ENCODE peak calls at places on chromosomes 2 and 18, in four cellular contexts. One of them, this sample, is unnamed.
A peak's percentile ranks its signal among the peaks of the same experiment; 100 is the strongest.

GRCh38 chr18:5237083-5237722 is 40.1 kb upstream of the AKAIN1 start:
- DNase-seq in GM23248: peak; percentile 34
- DNase-seq in HepG2: peak; percentile 30
- DNase-seq in neural progenitor cell: no peak
- DNase-seq in this sample: no peak

GRCh38 chr2:14803994-14804393 is 171.5 kb downstream of the LRATD1 start:
- DNase-seq in GM23248: no peak
- DNase-seq in neural progenitor cell: no peak
- DNase-seq in HepG2: no peak
- DNase-seq in this sample: no peak

GRCh38 chr2:3814846-3815245 is 111.5 kb downstream of the DCDC2C start:
- DNase-seq in neural progenitor cell: peak; percentile 58
- DNase-seq in HepG2: no peak
- DNase-seq in GM23248: no peak
- DNase-seq in this sample: no peak

GRCh38 chr2:128626758-128627515 is 308.3 kb upstream of the HS6ST1 start:
- DNase-seq in GM23248: peak; percentile 79
- DNase-seq in HepG2: no peak
- DNase-seq in neural progenitor cell: no peak
- DNase-seq in this sample: no peak

GRCh38 chr2:113240915-113241911 is 37.5 kb downstream of the PAX8 start:
- DNase-seq in GM23248: peak; percentile 99
- DNase-seq in HepG2: peak; percentile 90
- DNase-seq in neural progenitor cell: no peak
- DNase-seq in this sample: peak; percentile 100

GRCh38 chr18:10275506-10275905 is 178.9 kb upstream of the APCDD1 start:
- DNase-seq in GM23248: no peak
- DNase-seq in HepG2: no peak
- DNase-seq in neural progenitor cell: no peak
- DNase-seq in this sample: no peak

GRCh38 chr2:234635284-234635683 is 138.4 kb upstream of the ARL4C start:
- DNase-seq in GM23248: peak; percentile 19
- DNase-seq in HepG2: peak; percentile 23
- DNase-seq in neural progenitor cell: no peak
- DNase-seq in this sample: no peak

GRCh38 chr2:44974064-44974715 is 32.7 kb downstream of the SIX3 start:
- DNase-seq in GM23248: peak; percentile 80
- DNase-seq in neural progenitor cell: peak; percentile 93
- DNase-seq in HepG2: peak; percentile 52
- DNase-seq in this sample: peak; percentile 57

GRCh38 chr2:39437522-39438296 is 624 bp upstream of the MAP4K3 start:
- DNase-seq in GM23248: peak; percentile 51
- DNase-seq in HepG2: peak; percentile 69
- DNase-seq in neural progenitor cell: peak; percentile 20
- DNase-seq in this sample: peak; percentile 30

GRCh38 chr2:236352761-236353593 is 88.8 kb upstream of the ASB18 start:
- DNase-seq in GM23248: peak; percentile 67
- DNase-seq in neural progenitor cell: peak; percentile 49
- DNase-seq in HepG2: no peak
- DNase-seq in this sample: no peak

GRCh38 chr2:190181066-190181681 is 118.6 kb upstream of the MSTN start:
- DNase-seq in GM23248: peak; percentile 56
- DNase-seq in HepG2: no peak
- DNase-seq in neural progenitor cell: no peak
- DNase-seq in this sample: no peak

GRCh38 chr2:191178806-191179514 is 28.2 kb upstream of the STAT4 start:
- DNase-seq in HepG2: no peak
- DNase-seq in GM23248: peak; percentile 90
- DNase-seq in neural progenitor cell: no peak
- DNase-seq in this sample: peak; percentile 96

DNA sequence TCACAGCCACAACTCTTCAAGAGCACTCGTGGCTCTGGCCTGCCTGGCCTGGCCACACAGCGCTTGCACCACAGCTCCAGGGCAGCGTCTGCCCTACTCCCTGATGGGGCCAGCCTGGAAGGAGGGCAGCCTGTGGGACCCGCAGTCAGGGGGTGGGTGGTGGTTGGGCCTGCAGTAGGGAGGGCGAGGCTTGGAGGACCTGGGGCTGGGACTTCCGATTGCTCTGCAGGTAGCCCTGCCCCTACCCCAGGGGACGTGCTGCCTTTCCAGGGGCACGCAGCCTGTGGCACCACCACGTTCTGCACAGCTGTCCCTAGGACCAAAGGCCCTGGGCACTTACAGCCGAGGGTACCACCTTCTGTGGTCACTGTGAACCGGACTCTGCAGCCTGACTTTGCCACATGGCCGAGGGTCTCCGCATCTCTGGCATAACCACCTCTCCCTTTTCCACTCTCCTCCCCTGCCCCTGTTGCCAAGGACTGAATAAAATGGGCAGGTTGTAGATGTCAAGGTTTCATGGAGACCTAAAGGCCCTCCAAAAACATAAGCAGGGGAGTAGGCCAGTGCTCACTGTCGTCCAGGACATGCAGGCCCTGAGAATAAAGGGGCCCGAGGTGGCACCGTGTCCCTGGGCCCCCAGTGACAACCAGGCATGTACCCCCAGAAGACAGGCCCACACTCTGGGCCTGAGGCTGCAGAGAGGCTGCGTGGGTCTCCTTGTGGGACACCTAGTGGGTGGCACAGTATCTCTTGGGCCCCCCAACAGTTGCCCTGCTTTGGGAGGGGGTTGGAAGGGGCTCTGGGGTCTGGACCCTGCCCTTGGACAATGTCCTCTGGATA is 87.3 kb downstream of the INHBB start:
- DNase-seq in neural progenitor cell: no peak
- DNase-seq in HepG2: no peak
- DNase-seq in GM23248: no peak
- DNase-seq in this sample: no peak
- H3K9ac ChIP-seq in neural progenitor cell: no peak overlapping the region
- H3K9ac ChIP-seq in HepG2: no peak overlapping the region
- H3K9ac ChIP-seq in GM23248: no peak overlapping the region
- H3K9ac ChIP-seq in this sample: no peak overlapping the region

GRCh38 chr18:31498450-31499156 is 626 bp downstream of the DSG2 start:
- DNase-seq in GM23248: no peak
- DNase-seq in HepG2: no peak
- DNase-seq in neural progenitor cell: peak; percentile 6
- DNase-seq in this sample: no peak
- TF ChIP-seq EZH2 in GM23248: peak; percentile 85
- TF ChIP-seq EZH2 in HepG2: no peak
- TF ChIP-seq EZH2 in neural progenitor cell: no peak
- TF ChIP-seq EZH2 in this sample: no peak

DNA sequence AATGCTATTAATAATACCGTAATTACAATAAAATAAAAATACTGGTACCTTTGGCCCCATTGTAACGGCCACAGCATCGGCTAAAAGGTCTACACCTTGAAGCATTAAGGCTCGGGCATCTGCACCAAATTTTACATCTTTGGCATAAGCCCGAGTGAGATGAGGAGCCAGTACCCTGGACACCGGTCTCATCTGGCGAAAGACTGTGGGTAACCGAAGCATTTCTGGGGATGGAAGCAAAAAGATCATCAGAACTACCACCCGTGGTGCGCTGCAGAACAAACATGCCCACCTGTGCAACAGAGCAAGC is 1.1 kb downstream of the HSPD1 start:
- DNase-seq in GM23248: no peak
- DNase-seq in neural progenitor cell: no peak
- DNase-seq in HepG2: no peak
- DNase-seq in this sample: no peak
- H3K4me1 ChIP-seq in GM23248: peaks cover 38% of the 10 kb centered on the region
- H3K4me1 ChIP-seq in neural progenitor cell: peaks cover 43% of the 10 kb centered on the region
- H3K4me1 ChIP-seq in HepG2: peaks cover 67% of the 10 kb centered on the region
- H3K4me1 ChIP-seq in this sample: peaks cover 33% of the 10 kb centered on the region

GRCh38 chr2:47688561-47688960 is 94.4 kb upstream of the MSH6 start:
- DNase-seq in neural progenitor cell: no peak
- DNase-seq in GM23248: peak; percentile 2
- DNase-seq in HepG2: no peak
- DNase-seq in this sample: no peak
- H3K9ac ChIP-seq in neural progenitor cell: no peak overlapping the region
- H3K9ac ChIP-seq in GM23248: no peak overlapping the region
- H3K9ac ChIP-seq in HepG2: no peak overlapping the region
- H3K9ac ChIP-seq in this sample: no peak overlapping the region

GRCh38 chr2:16204251-16204650 is 263.9 kb downstream of the MYCN start:
- DNase-seq in neural progenitor cell: no peak
- DNase-seq in HepG2: no peak
- DNase-seq in GM23248: no peak
- DNase-seq in this sample: no peak
- TF ChIP-seq EZH2 in neural progenitor cell: no peak
- TF ChIP-seq EZH2 in HepG2: no peak
- TF ChIP-seq EZH2 in GM23248: no peak
- TF ChIP-seq EZH2 in this sample: no peak

GRCh38 chr2:105809723-105810122 is 65.0 kb downstream of the NCK2 start:
- DNase-seq in GM23248: no peak
- DNase-seq in HepG2: no peak
- DNase-seq in neural progenitor cell: no peak
- DNase-seq in this sample: no peak

GRCh38 chr2:105813405-105813804 is 68.7 kb downstream of the NCK2 start:
- DNase-seq in GM23248: no peak
- DNase-seq in HepG2: no peak
- DNase-seq in neural progenitor cell: no peak
- DNase-seq in this sample: no peak

GRCh38 chr2:105813045-105813315 is 68.3 kb downstream of the NCK2 start:
- DNase-seq in GM23248: no peak
- DNase-seq in neural progenitor cell: no peak
- DNase-seq in HepG2: no peak
- DNase-seq in this sample: no peak

GRCh38 chr2:105814291-105814940 is 69.7 kb downstream of the NCK2 start:
- DNase-seq in GM23248: peak; percentile 4
- DNase-seq in HepG2: no peak
- DNase-seq in neural progenitor cell: no peak
- DNase-seq in this sample: no peak

DNA sequence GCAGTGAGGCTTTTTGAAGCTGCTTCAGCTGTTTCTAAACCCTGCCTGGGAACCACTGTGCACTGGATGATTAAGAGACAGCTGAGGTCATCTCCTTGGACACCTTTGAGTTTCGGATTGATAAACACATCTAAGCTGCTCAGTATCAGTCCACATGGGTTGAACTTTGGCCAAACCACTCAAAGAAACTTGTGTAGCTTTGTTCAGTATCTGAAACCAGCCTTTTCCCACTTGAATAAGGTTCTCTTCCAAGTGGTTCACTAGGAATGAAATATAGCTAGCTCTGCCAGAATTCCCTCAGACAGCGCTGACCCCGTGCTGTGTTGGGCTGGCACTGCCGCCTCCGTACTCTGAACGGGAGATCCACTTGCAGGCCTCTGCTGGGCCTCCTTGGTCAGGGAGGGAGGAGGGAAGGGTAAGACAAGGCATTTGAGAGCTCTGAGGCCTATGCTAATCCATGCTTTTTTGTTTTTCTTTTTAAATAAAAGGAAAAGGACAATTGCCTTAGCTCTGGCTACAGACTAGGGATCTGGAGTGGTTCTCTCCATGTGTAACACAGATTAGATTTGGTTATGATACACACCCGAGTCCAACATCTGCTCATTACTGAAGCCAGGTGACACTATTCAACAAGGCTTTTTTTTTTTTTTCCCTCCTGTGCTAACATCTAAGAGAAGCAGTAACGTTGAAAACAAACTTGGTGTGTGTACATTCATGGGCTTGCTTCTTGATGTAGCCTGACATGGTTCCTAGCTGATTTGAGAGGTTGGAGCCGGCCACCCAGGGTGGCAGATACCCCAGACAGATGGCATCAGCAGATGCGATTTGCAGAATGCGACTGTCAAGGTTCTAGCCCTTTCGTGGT is 67.7 kb downstream of the NCK2 start:
- DNase-seq in GM23248: peak; percentile 32
- DNase-seq in neural progenitor cell: peak; percentile 43
- DNase-seq in HepG2: peak; percentile 60
- DNase-seq in this sample: no peak
- H3K4me1 ChIP-seq in GM23248: peaks cover 6% of the 10 kb centered on the region
- H3K4me1 ChIP-seq in neural progenitor cell: peaks cover 39% of the 10 kb centered on the region
- H3K4me1 ChIP-seq in HepG2: peaks cover 22% of the 10 kb centered on the region
- H3K4me1 ChIP-seq in this sample: peaks cover 25% of the 10 kb centered on the region

GRCh38 chr2:219514196-219514761 is at the start of gene ASIC4:
- DNase-seq in neural progenitor cell: peak; percentile 67
- DNase-seq in GM23248: no peak
- DNase-seq in HepG2: no peak
- DNase-seq in this sample: no peak
- H3K9ac ChIP-seq in neural progenitor cell: no peak within 1 kb of the TSS
- H3K9ac ChIP-seq in GM23248: no peak within 1 kb of the TSS
- H3K9ac ChIP-seq in HepG2: no peak within 1 kb of the TSS
- H3K9ac ChIP-seq in this sample: no peak within 1 kb of the TSS

This sample was measured in keratinocyte.